ENCODE peak calls at places on chromosomes 4 and X, in six cellular contexts. Y is PC-3, D is cardiac fibroblast, R is upper lobe of right lung, I is suprapubic skin, H is upper lobe of left lung. S is an unnamed sample.

GRCh38 chr4:1660948-1661677 is 23.0 kb downstream of the FAM53A start:
- DNase-seq in R (no peak), Y (no peak), H (no peak), I (no peak), D (no peak), S (no peak)

GRCh38 chr4:55673424-55673823 is 37.3 kb upstream of the NMU start:
- DNase-seq in H (no peak), R (no peak), I (no peak), Y (no peak), D (no peak), S (peak)

GRCh38 chr4:109411964-109412363 is 21.7 kb upstream of the SEC24B start:
- DNase-seq in R (no peak), I (no peak), Y (no peak), D (no peak), H (no peak), S (peak)

GRCh38 chrX:14920196-14920595 is 47.0 kb downstream of the MOSPD2 start:
- DNase-seq in I (no peak), R (no peak), H (no peak), D (peak), Y (no peak), S (no peak)

GRCh38 chr4:75015627-75016026 is 82.7 kb downstream of the PARM1 start:
- DNase-seq in D (no peak), H (peak), I (no peak), Y (no peak), R (peak), S (no peak)

GRCh38 chr4:129092636-129093172 is 635 bp downstream of the SCLT1 start:
- DNase-seq in D (peak), I (no peak), Y (peak), H (no peak), R (no peak), S (peak)

GRCh38 chrX:109578916-109579315 is 42.3 kb downstream of the NXT2 start:
- DNase-seq in H (no peak), D (no peak), I (no peak), R (no peak), Y (no peak), S (no peak)

GRCh38 chr4:153260553-153261306 is 56.5 kb downstream of the TRIM2 start:
- DNase-seq in H (no peak), D (peak), I (no peak), Y (no peak), R (no peak), S (no peak)

GRCh38 chr4:3702551-3703221 is 63.5 kb upstream of the ADRA2C start:
- DNase-seq in R (peak), H (no peak), I (peak), Y (no peak), D (no peak), S (no peak)

GRCh38 chr4:14568356-14568755 is 433.9 kb upstream of the CPEB2 start:
- DNase-seq in R (no peak), I (no peak), D (no peak), H (no peak), Y (no peak), S (no peak)

GRCh38 chr4:52643846-52644245 is 15.3 kb downstream of the USP46 start:
- DNase-seq in R (peak), Y (peak), H (peak), D (peak), I (no peak), S (peak)

GRCh38 chr4:123974419-123975105 is 578.0 kb downstream of the SPRY1 start:
- DNase-seq in Y (no peak), R (no peak), D (no peak), H (no peak), I (no peak), S (no peak)

GRCh38 chrX:110346681-110347080 is 12.0 kb upstream of the RTL9 start:
- DNase-seq in H (no peak), I (peak), Y (no peak), D (peak), R (peak), S (peak)

GRCh38 chr4:30600246-30600645 is 119.9 kb upstream of the PCDH7 start:
- DNase-seq in Y (peak), D (peak), R (no peak), I (no peak), H (no peak), S (peak)

GRCh38 chr4:175807596-175807995 is 4.5 kb downstream of the GPM6A start:
- DNase-seq in D (no peak), R (no peak), I (no peak), Y (no peak), H (no peak), S (no peak)

GRCh38 chr4:143095447-143095846 is 89.3 kb upstream of the USP38 start:
- DNase-seq in D (no peak), I (no peak), H (no peak), Y (no peak), R (no peak), S (no peak)

GRCh38 chr4:156896536-156896935 is 75.1 kb downstream of the PDGFC start:
- DNase-seq in D (no peak), R (no peak), H (no peak), Y (no peak), I (no peak), S (no peak)

GRCh38 chr4:1035510-1035909 is 24.1 kb downstream of the FGFRL1 start:
- DNase-seq in R (no peak), D (no peak), Y (no peak), H (no peak), I (no peak), S (no peak)

GRCh38 chrX:70762285-70762684 is 146.2 kb downstream of the TEX11 start:
- DNase-seq in R (no peak), Y (peak), D (no peak), H (no peak), I (no peak), S (peak)

GRCh38 chrX:18573556-18573955 is 98.4 kb downstream of the RS1 start:
- DNase-seq in R (no peak), H (no peak), D (no peak), I (no peak), Y (no peak), S (no peak)

GRCh38 chr4:64538219-64538618 is 129.0 kb upstream of the TECRL start:
- DNase-seq in I (no peak), D (no peak), R (no peak), Y (peak), H (no peak), S (no peak)

GRCh38 chr4:62640296-62640695 is 1440.2 kb downstream of the ADGRL3 start:
- DNase-seq in I (no peak), H (no peak), R (no peak), Y (peak), D (no peak), S (no peak)

GRCh38 chrX:2320089-2320488 is 180.7 kb downstream of the DHRSX start:
- DNase-seq in R (no peak), H (no peak), D (no peak), I (no peak), Y (no peak), S (no peak)

GRCh38 chr4:55125763-55126541 is 557 bp upstream of the KDR start:
- DNase-seq in I (no peak), Y (no peak), H (peak), D (peak), R (no peak), S (no peak)

GRCh38 chrX:77065896-77066295 is 381.3 kb upstream of the FGF16 start:
- DNase-seq in D (no peak), I (no peak), H (no peak), R (no peak), Y (no peak), S (no peak)

GRCh38 chr4:76867377-76867776 is 30.6 kb downstream of the SOWAHB start:
- DNase-seq in R (no peak), D (no peak), I (no peak), H (no peak), Y (no peak), S (no peak)

GRCh38 chr4:125389713-125390112 is 75.0 kb downstream of the FAT4 start:
- DNase-seq in H (no peak), Y (peak), I (no peak), D (peak), R (no peak), S (peak)

GRCh38 chrX:139559383-139560042 is 29.0 kb downstream of the F9 start:
- DNase-seq in D (peak), H (no peak), I (no peak), Y (peak), R (no peak), S (peak)

GRCh38 chr4:138633505-138633904 is 382.1 kb upstream of the NOCT start:
- DNase-seq in Y (no peak), I (no peak), H (no peak), R (no peak), D (no peak), S (no peak)

GRCh38 chrX:105820247-105820646 is 2.1 kb upstream of the NRK start:
- DNase-seq in D (no peak), Y (no peak), R (no peak), H (no peak), I (no peak), S (no peak)

GRCh38 chr4:180398564-180398963 is 1844.6 kb upstream of the TENM3 start:
- DNase-seq in H (no peak), Y (no peak), R (no peak), D (no peak), I (no peak), S (no peak)

GRCh38 chr4:54050214-54050904 is 14.0 kb downstream of the CHIC2 start:
- DNase-seq in D (peak), Y (peak), H (no peak), R (no peak), I (no peak), S (peak)

GRCh38 chr4:163493643-163494359 is 689 bp upstream of the TMA16 start:
- DNase-seq in I (no peak), R (no peak), H (peak), D (no peak), Y (no peak), S (no peak)

GRCh38 chrX:154399527-154400368 is 1.6 kb downstream of the RPL10 start:
- DNase-seq in Y (no peak), I (no peak), H (no peak), D (no peak), R (no peak), S (no peak)

DNA sequence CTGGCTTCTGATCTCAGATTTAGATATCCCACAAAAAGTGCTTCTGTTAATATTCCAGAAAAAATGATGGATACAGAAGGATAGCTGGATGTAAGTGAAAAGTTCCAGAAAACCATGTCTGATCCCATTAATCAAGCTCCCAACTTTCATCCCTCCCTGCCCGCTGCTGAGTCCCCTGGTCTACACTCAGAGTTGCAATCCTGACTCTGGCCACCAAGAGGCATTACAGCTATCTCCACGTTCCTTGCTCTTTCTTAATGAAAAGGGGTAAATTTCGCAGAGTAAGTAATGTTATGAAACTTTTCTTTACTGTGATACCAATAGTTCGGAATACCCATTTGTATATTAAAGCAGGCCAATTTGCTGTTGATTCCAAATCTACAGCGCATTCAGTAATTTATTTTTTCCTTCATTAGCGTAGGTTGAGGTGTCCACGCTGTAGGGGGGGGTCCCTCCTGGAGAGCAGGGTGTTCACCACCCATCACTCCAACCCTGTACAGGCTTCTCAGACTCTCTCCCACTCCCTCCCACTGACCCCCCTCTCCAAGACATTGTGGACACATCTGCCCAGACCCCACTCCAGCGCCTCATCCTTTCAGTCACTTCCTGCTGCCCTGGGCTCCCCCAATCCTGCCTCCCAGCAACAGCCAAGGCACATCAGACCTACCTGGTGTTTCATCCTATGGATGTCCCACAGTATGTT is 55.1 kb downstream of the RAB40A start:
- DNase-seq in Y (peak), D (peak), I (no peak), R (no peak), H (no peak), S (peak)
- TF ChIP-seq CTCF in Y (peak), D (peak), I (no peak), R (peak), H (peak), S (peak)

GRCh38 chr4:107213410-107213809 is 177.3 kb upstream of the DKK2 start:
- DNase-seq in H (no peak), I (no peak), R (no peak), Y (no peak), D (peak), S (no peak)

GRCh38 chr4:107212565-107212964 is 176.5 kb upstream of the DKK2 start:
- DNase-seq in R (no peak), D (no peak), Y (no peak), I (no peak), H (no peak), S (no peak)

GRCh38 chr4:107213880-107214279 is 177.8 kb upstream of the DKK2 start:
- DNase-seq in I (no peak), R (no peak), H (no peak), D (no peak), Y (no peak), S (no peak)

GRCh38 chr4:107215222-107215621 is 179.1 kb upstream of the DKK2 start:
- DNase-seq in Y (no peak), D (no peak), H (no peak), I (no peak), R (no peak), S (no peak)

DNA sequence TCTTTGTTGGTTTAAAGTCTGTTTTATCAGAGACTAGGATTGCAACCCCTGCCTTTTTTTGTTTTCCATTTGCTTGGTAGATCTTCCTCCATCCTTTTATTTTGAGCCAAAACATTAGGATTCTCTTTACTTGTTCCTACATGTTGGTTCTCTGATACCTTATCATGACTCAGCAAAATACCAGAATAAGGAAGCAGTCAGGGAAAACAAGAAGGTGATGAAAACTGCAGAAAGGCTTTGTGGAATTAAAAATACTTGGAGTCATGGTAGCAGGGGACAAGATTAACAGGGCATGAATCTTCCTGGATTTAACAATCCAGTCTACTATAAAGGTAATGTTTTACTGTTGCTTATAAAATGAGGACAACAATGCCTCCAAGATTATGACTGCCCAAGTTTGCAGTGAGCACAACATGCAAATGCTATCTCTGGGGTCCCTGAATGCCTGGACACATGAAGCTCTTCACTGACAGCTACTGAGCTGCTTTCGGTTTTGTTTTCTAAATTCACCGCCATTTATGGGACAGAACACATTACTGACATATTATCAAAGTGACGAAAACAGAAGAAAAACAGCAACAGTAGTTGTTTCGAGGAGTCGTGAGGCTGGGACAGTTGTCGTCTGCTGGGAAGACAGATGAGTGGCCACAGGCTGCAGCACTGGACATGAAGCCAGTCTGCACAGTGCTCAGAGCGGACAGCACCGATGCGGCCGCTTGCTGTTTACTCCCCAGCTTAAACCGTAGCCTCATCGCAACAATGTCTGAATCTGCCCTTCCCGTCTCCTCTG is 174.5 kb upstream of the DKK2 start:
- DNase-seq in I (no peak), R (no peak), H (no peak), Y (no peak), D (peak), S (peak)
- H3K4me3 ChIP-seq in I (peak), R (peak), H (peak), Y (peak), D (peak), S (no peak)

DNA sequence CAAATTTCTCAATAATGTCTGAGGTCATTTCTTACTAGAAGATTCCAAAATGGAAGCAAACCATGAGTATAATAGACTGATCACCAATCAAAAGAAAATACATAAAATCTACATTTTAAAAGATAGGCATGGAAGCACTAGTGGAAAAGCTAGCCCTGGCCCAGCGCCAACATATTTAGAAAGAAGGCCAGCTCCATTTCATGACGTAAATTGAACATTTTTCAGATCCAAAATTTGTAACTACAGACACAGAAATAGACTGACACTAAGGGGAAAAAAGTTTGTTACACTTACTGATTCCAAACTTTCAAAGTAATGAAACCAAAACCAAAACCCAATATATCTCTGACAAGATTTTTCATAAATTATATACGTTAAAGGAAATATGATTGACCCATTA is 117.7 kb downstream of the ADAMTS3 start:
- DNase-seq in Y (no peak), I (no peak), D (no peak), H (no peak), R (no peak), S (no peak)
- TF ChIP-seq CTCF in Y (no peak), I (no peak), D (no peak), H (no peak), R (no peak), S (no peak)

GRCh38 chr4:145772347-145772746 is 92.4 kb downstream of the C4orf51 start:
- DNase-seq in R (no peak), Y (no peak), H (no peak), I (no peak), D (no peak), S (no peak)
- H3K4me3 ChIP-seq in R (no peak), Y (no peak), H (no peak), I (no peak), D (no peak), S (no peak)

DNA sequence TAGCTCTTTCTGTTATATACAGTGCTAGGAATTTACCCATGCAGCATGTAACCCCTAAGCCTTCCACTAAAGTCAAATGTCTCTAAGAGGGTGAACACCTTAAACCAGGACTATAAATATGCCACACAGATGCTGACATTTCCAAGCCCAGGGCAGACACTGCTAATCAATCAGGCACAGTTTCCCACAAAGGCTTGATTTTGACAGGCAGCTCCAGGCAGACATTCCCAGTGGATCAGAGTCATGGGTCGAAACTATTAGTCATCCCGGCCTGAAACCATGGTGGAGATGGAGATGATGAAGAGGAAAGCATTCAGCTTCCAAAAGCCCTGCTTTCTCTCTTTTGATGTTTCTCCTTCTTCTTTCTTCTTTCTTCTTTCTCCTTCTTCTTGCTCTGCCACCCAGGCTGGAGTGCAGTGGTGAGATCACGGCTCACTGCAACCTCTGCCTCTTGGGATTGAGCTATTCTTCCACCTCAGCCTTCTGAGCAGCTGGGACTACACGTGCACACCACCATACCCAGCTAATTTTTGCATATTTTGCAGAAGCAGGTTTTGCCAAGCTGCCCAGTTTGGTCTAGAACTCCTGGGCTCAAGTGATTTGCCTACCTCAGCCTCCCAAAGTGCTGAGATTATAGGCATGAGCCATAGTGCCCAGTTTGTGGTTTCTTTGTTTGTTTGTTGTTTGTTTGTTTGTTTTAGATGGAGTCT is 21.0 kb upstream of the SORCS2 start:
- DNase-seq in R (peak), I (peak), Y (no peak), H (peak), D (no peak), S (no peak)
- TF ChIP-seq CTCF in R (no peak), I (no peak), Y (no peak), H (no peak), D (no peak), S (no peak)

GRCh38 chrX:41045960-41046567 is 39.2 kb upstream of the USP9X start:
- DNase-seq in R (no peak), Y (no peak), H (no peak), I (no peak), D (peak), S (no peak)
- H3K4me3 ChIP-seq in R (no peak), Y (no peak), H (no peak), I (no peak), D (no peak), S (no peak)

S was measured in epithelial cell of esophagus.